ENCODE peak calls at places on chromosomes 4 and X, in eight cellular contexts. One of them, this sample, is unnamed.

GRCh38 chrX:112368371-112368770 is 285.8 kb upstream of the TRPC5 start:
- DNase-seq in psoas muscle: no peak
- DNase-seq in endodermal cell: peak
- DNase-seq in cardiac muscle cell: no peak
- DNase-seq in NB4: peak
- DNase-seq in coronary artery: no peak
- DNase-seq in upper lobe of right lung: no peak
- DNase-seq in A549: no peak
- DNase-seq in this sample: no peak

GRCh38 chrX:776529-777230 is 146.1 kb downstream of the SHOX start:
- DNase-seq in NB4: no peak
- DNase-seq in psoas muscle: no peak
- DNase-seq in cardiac muscle cell: no peak
- DNase-seq in coronary artery: peak
- DNase-seq in endodermal cell: no peak
- DNase-seq in A549: no peak
- DNase-seq in upper lobe of right lung: no peak
- DNase-seq in this sample: no peak

GRCh38 chr4:41714601-41715000 is 33.9 kb downstream of the PHOX2B start:
- DNase-seq in psoas muscle: no peak
- DNase-seq in NB4: no peak
- DNase-seq in upper lobe of right lung: no peak
- DNase-seq in endodermal cell: no peak
- DNase-seq in A549: no peak
- DNase-seq in coronary artery: no peak
- DNase-seq in cardiac muscle cell: no peak
- DNase-seq in this sample: no peak

GRCh38 chr4:140256941-140257340 is 103.0 kb upstream of the MAML3 start:
- DNase-seq in endodermal cell: no peak
- DNase-seq in A549: peak
- DNase-seq in upper lobe of right lung: no peak
- DNase-seq in psoas muscle: no peak
- DNase-seq in NB4: no peak
- DNase-seq in cardiac muscle cell: no peak
- DNase-seq in coronary artery: no peak
- DNase-seq in this sample: no peak

GRCh38 chrX:141468940-141469339 is 115.6 kb downstream of the SPANXA1 start:
- DNase-seq in upper lobe of right lung: no peak
- DNase-seq in cardiac muscle cell: peak
- DNase-seq in NB4: no peak
- DNase-seq in psoas muscle: no peak
- DNase-seq in A549: peak
- DNase-seq in endodermal cell: no peak
- DNase-seq in coronary artery: no peak
- DNase-seq in this sample: peak

GRCh38 chr4:89753601-89754066 is 83.3 kb downstream of the SNCA start:
- DNase-seq in upper lobe of right lung: no peak
- DNase-seq in NB4: no peak
- DNase-seq in psoas muscle: no peak
- DNase-seq in endodermal cell: no peak
- DNase-seq in A549: peak
- DNase-seq in cardiac muscle cell: peak
- DNase-seq in coronary artery: no peak
- DNase-seq in this sample: peak

GRCh38 chr4:10106421-10107039 is 10.1 kb downstream of the WDR1 start:
- DNase-seq in cardiac muscle cell: peak
- DNase-seq in NB4: peak
- DNase-seq in psoas muscle: peak
- DNase-seq in A549: peak
- DNase-seq in coronary artery: peak
- DNase-seq in endodermal cell: no peak
- DNase-seq in upper lobe of right lung: no peak
- DNase-seq in this sample: peak

GRCh38 chr4:106090826-106091225 is 195.6 kb downstream of the NPNT start:
- DNase-seq in cardiac muscle cell: no peak
- DNase-seq in NB4: no peak
- DNase-seq in endodermal cell: no peak
- DNase-seq in coronary artery: no peak
- DNase-seq in psoas muscle: no peak
- DNase-seq in upper lobe of right lung: no peak
- DNase-seq in A549: no peak
- DNase-seq in this sample: no peak

GRCh38 chr4:1678244-1678643 is 5.9 kb downstream of the FAM53A start:
- DNase-seq in psoas muscle: no peak
- DNase-seq in coronary artery: no peak
- DNase-seq in cardiac muscle cell: no peak
- DNase-seq in upper lobe of right lung: no peak
- DNase-seq in endodermal cell: no peak
- DNase-seq in NB4: no peak
- DNase-seq in A549: no peak
- DNase-seq in this sample: no peak

GRCh38 chr4:11602606-11603355 is 174.1 kb upstream of the HS3ST1 start:
- DNase-seq in psoas muscle: no peak
- DNase-seq in coronary artery: no peak
- DNase-seq in cardiac muscle cell: no peak
- DNase-seq in NB4: no peak
- DNase-seq in endodermal cell: no peak
- DNase-seq in A549: no peak
- DNase-seq in upper lobe of right lung: no peak
- DNase-seq in this sample: no peak

GRCh38 chr4:145387079-145387478 is 94.6 kb upstream of the SMAD1 start:
- DNase-seq in coronary artery: no peak
- DNase-seq in endodermal cell: no peak
- DNase-seq in psoas muscle: no peak
- DNase-seq in cardiac muscle cell: no peak
- DNase-seq in A549: no peak
- DNase-seq in upper lobe of right lung: no peak
- DNase-seq in NB4: no peak
- DNase-seq in this sample: no peak

GRCh38 chrX:34891391-34891790 is 51.2 kb upstream of the FAM47B start:
- DNase-seq in coronary artery: no peak
- DNase-seq in psoas muscle: no peak
- DNase-seq in A549: no peak
- DNase-seq in endodermal cell: no peak
- DNase-seq in NB4: no peak
- DNase-seq in upper lobe of right lung: no peak
- DNase-seq in cardiac muscle cell: no peak
- DNase-seq in this sample: no peak

DNA sequence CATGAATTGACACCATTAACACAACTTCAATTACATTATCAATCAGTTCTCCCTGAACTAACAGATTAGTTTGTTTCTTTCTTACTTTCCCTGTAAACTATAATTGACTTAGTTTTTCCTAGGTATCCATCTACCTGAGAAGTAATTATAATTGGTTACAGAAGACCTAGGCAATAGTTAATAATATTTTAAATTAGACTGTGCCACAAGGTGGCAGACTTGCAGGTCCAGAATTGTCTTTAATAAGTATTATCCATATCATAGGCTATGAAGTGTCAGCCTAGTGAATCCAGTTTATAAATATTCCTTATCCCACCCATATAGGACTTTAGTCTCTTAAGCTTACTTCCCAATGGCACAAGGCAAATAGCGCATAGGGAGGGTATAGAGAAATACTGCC is 48.9 kb upstream of the FAM47B start:
- DNase-seq in coronary artery: no peak
- DNase-seq in psoas muscle: no peak
- DNase-seq in NB4: peak
- DNase-seq in endodermal cell: no peak
- DNase-seq in A549: no peak
- DNase-seq in cardiac muscle cell: no peak
- DNase-seq in upper lobe of right lung: no peak
- DNase-seq in this sample: peak
- TF ChIP-seq CTCF in coronary artery: no peak
- TF ChIP-seq CTCF in psoas muscle: peak
- TF ChIP-seq CTCF in NB4: no peak
- TF ChIP-seq CTCF in endodermal cell: peak
- TF ChIP-seq CTCF in A549: peak
- TF ChIP-seq CTCF in cardiac muscle cell: peak
- TF ChIP-seq CTCF in upper lobe of right lung: peak
- TF ChIP-seq CTCF in this sample: peak

GRCh38 chrX:131058136-131058868 is at the start of gene ARHGAP36:
- DNase-seq in NB4: no peak
- DNase-seq in psoas muscle: no peak
- DNase-seq in coronary artery: no peak
- DNase-seq in cardiac muscle cell: no peak
- DNase-seq in endodermal cell: peak
- DNase-seq in upper lobe of right lung: no peak
- DNase-seq in A549: no peak
- DNase-seq in this sample: no peak
- H3K4me3 ChIP-seq in NB4: no peak
- H3K4me3 ChIP-seq in psoas muscle: peak
- H3K4me3 ChIP-seq in coronary artery: peak
- H3K4me3 ChIP-seq in cardiac muscle cell: peak
- H3K4me3 ChIP-seq in endodermal cell: no peak
- H3K4me3 ChIP-seq in upper lobe of right lung: no peak
- H3K4me3 ChIP-seq in A549: peak
- H3K4me3 ChIP-seq in this sample: no peak

GRCh38 chrX:56782362-56782761 is 53.3 kb downstream of the NBDY start:
- DNase-seq in A549: no peak
- DNase-seq in NB4: no peak
- DNase-seq in endodermal cell: no peak
- DNase-seq in upper lobe of right lung: no peak
- DNase-seq in cardiac muscle cell: no peak
- DNase-seq in psoas muscle: no peak
- DNase-seq in coronary artery: no peak
- DNase-seq in this sample: no peak

GRCh38 chrX:56784666-56785065 is 55.6 kb downstream of the NBDY start:
- DNase-seq in endodermal cell: no peak
- DNase-seq in psoas muscle: no peak
- DNase-seq in upper lobe of right lung: peak
- DNase-seq in NB4: no peak
- DNase-seq in coronary artery: peak
- DNase-seq in cardiac muscle cell: no peak
- DNase-seq in A549: no peak
- DNase-seq in this sample: no peak

GRCh38 chrX:56783996-56784620 is 55.1 kb downstream of the NBDY start:
- DNase-seq in A549: no peak
- DNase-seq in NB4: no peak
- DNase-seq in psoas muscle: no peak
- DNase-seq in upper lobe of right lung: peak
- DNase-seq in cardiac muscle cell: no peak
- DNase-seq in endodermal cell: no peak
- DNase-seq in coronary artery: peak
- DNase-seq in this sample: no peak

GRCh38 chrX:56782791-56783449 is 53.9 kb downstream of the NBDY start:
- DNase-seq in upper lobe of right lung: no peak
- DNase-seq in psoas muscle: no peak
- DNase-seq in NB4: no peak
- DNase-seq in cardiac muscle cell: no peak
- DNase-seq in endodermal cell: no peak
- DNase-seq in A549: no peak
- DNase-seq in coronary artery: no peak
- DNase-seq in this sample: no peak

GRCh38 chrX:56783450-56783831 is 54.4 kb downstream of the NBDY start:
- DNase-seq in A549: no peak
- DNase-seq in psoas muscle: peak
- DNase-seq in NB4: no peak
- DNase-seq in endodermal cell: peak
- DNase-seq in cardiac muscle cell: no peak
- DNase-seq in coronary artery: peak
- DNase-seq in upper lobe of right lung: no peak
- DNase-seq in this sample: peak
- TF ChIP-seq CTCF in A549: no peak
- TF ChIP-seq CTCF in psoas muscle: peak
- TF ChIP-seq CTCF in NB4: no peak
- TF ChIP-seq CTCF in endodermal cell: peak
- TF ChIP-seq CTCF in cardiac muscle cell: no peak
- TF ChIP-seq CTCF in coronary artery: peak
- TF ChIP-seq CTCF in upper lobe of right lung: no peak
- TF ChIP-seq CTCF in this sample: peak

DNA sequence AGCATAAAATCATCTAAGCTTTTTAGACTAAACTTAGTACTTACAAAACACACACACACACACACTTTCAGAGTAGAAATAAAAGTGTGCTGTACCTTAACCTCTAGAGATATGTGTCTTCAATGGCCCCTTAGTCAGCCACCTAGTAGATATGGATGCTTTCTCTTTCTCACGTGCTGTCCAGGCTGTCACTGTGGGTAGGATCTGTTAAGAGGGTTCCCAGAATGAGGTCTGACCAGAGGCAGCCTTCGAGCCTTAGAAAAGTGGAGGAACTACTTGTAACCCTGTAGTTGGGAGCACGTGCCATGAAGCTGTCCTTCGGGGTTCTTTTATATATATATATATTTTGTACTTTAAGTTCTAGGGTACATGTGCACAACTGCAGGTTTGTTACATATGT is 118.0 kb downstream of the COL4A5 start:
- DNase-seq in psoas muscle: no peak
- DNase-seq in endodermal cell: no peak
- DNase-seq in A549: no peak
- DNase-seq in cardiac muscle cell: no peak
- DNase-seq in upper lobe of right lung: no peak
- DNase-seq in coronary artery: no peak
- DNase-seq in NB4: no peak
- DNase-seq in this sample: no peak
- H3K4me3 ChIP-seq in psoas muscle: no peak
- H3K4me3 ChIP-seq in endodermal cell: no peak
- H3K4me3 ChIP-seq in A549: no peak
- H3K4me3 ChIP-seq in cardiac muscle cell: no peak
- H3K4me3 ChIP-seq in upper lobe of right lung: no peak
- H3K4me3 ChIP-seq in coronary artery: no peak
- H3K4me3 ChIP-seq in NB4: no peak
- H3K4me3 ChIP-seq in this sample: no peak

GRCh38 chr4:127782275-127783025 is at the start of gene HSPA4L:
- DNase-seq in endodermal cell: no peak
- DNase-seq in NB4: peak
- DNase-seq in psoas muscle: peak
- DNase-seq in coronary artery: no peak
- DNase-seq in A549: peak
- DNase-seq in upper lobe of right lung: peak
- DNase-seq in cardiac muscle cell: no peak
- DNase-seq in this sample: peak
- TF ChIP-seq CTCF in endodermal cell: peak
- TF ChIP-seq CTCF in NB4: no peak
- TF ChIP-seq CTCF in psoas muscle: peak
- TF ChIP-seq CTCF in coronary artery: no peak
- TF ChIP-seq CTCF in A549: no peak
- TF ChIP-seq CTCF in upper lobe of right lung: peak
- TF ChIP-seq CTCF in cardiac muscle cell: peak
- TF ChIP-seq CTCF in this sample: peak

GRCh38 chr4:174794706-174795105 is 34.3 kb downstream of the GLRA3 start:
- DNase-seq in upper lobe of right lung: no peak
- DNase-seq in psoas muscle: no peak
- DNase-seq in A549: peak
- DNase-seq in cardiac muscle cell: no peak
- DNase-seq in endodermal cell: no peak
- DNase-seq in NB4: no peak
- DNase-seq in coronary artery: no peak
- DNase-seq in this sample: no peak

DNA sequence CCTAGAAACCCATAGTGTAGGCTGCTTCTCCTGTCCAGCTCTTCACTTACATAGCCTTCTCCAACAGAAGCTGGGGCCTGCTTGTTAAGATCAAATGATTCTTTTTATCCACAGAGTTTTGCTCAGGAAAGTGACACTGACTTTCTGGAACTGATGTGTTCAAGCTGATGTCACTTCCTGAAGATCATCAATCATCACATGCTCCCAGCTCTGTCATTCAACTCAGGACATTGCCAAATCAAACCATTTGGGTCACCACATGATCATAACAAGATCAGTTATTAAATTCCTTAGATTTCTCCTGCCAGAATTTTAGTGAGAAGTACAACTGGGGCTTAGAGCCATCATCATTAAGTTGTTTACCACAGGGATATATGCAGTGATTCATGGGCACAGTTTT is 39.4 kb downstream of the GLRA3 start:
- DNase-seq in psoas muscle: no peak
- DNase-seq in upper lobe of right lung: no peak
- DNase-seq in cardiac muscle cell: no peak
- DNase-seq in A549: peak
- DNase-seq in endodermal cell: no peak
- DNase-seq in coronary artery: no peak
- DNase-seq in NB4: no peak
- DNase-seq in this sample: no peak
- H3K4me3 ChIP-seq in psoas muscle: no peak
- H3K4me3 ChIP-seq in upper lobe of right lung: no peak
- H3K4me3 ChIP-seq in cardiac muscle cell: no peak
- H3K4me3 ChIP-seq in A549: no peak
- H3K4me3 ChIP-seq in endodermal cell: no peak
- H3K4me3 ChIP-seq in coronary artery: no peak
- H3K4me3 ChIP-seq in NB4: no peak
- H3K4me3 ChIP-seq in this sample: no peak

This sample was measured in fibroblast of the aortic adventitia.